ENCODE peak calls at places on chromosomes 3 and 15, in eight cellular contexts. J is esophagus muscularis mucosa; B is naive thymus-derived CD4-positive, alpha-beta T cell; D is NAMALWA; T is LoVo; P is EH; Q is BE2C; S is GOT3. I is an unnamed sample.

GRCh38 chr15:70741107-70741511 is 22.2 kb downstream of the UACA start:
- DNase-seq in B (no peak), T (no peak), S (no peak), P (peak), J (no peak), Q (no peak), D (no peak), I (peak)

GRCh38 chr3:77825045-77825827 is 785.3 kb downstream of the ROBO2 start:
- DNase-seq in J (no peak), D (no peak), S (no peak), Q (peak), B (no peak), T (peak), P (peak), I (no peak)

GRCh38 chr15:61401903-61402698 is 173.0 kb upstream of the RORA start:
- DNase-seq in B (no peak), D (no peak), J (no peak), Q (no peak), T (no peak), P (no peak), S (no peak), I (no peak)

GRCh38 chr3:105719791-105720190 is 149.0 kb downstream of the CBLB start:
- DNase-seq in P (no peak), T (no peak), D (no peak), B (no peak), Q (no peak), J (no peak), S (no peak), I (no peak)

GRCh38 chr3:12142476-12142875 is 16.2 kb downstream of the TIMP4 start:
- DNase-seq in T (no peak), S (no peak), Q (no peak), D (no peak), P (no peak), J (peak), B (no peak), I (no peak)

GRCh38 chr15:83112233-83112958 is 5.0 kb downstream of the TM6SF1 start:
- DNase-seq in P (peak), B (no peak), S (no peak), T (no peak), Q (no peak), D (no peak), J (no peak), I (no peak)

GRCh38 chr15:84099181-84099580 is 136.4 kb upstream of the GOLGA6L4 start:
- DNase-seq in D (peak), T (no peak), S (no peak), P (peak), Q (no peak), B (no peak), J (no peak), I (peak)

GRCh38 chr3:71117572-71118247 is 465.8 kb downstream of the FOXP1 start:
- DNase-seq in T (no peak), D (peak), J (no peak), P (peak), Q (no peak), B (no peak), S (no peak), I (no peak)

GRCh38 chr3:15215996-15216395 is 9.9 kb downstream of the CAPN7 start:
- DNase-seq in Q (no peak), J (no peak), P (peak), D (peak), B (no peak), S (no peak), T (no peak), I (no peak)

GRCh38 chr3:126663750-126664149 is 8.8 kb upstream of the TXNRD3 start:
- DNase-seq in P (no peak), B (no peak), J (peak), Q (no peak), D (no peak), S (no peak), T (no peak), I (no peak)

GRCh38 chr15:68636256-68636655 is 57.5 kb downstream of the CORO2B start:
- DNase-seq in P (no peak), B (no peak), Q (no peak), D (no peak), T (no peak), S (no peak), J (no peak), I (no peak)

GRCh38 chr15:57205999-57206398 is 170.3 kb upstream of the CGNL1 start:
- DNase-seq in D (no peak), B (no peak), S (no peak), J (no peak), Q (no peak), T (no peak), P (no peak), I (no peak)

GRCh38 chr3:3665546-3665945 is 133.7 kb upstream of the LRRN1 start:
- DNase-seq in J (no peak), D (no peak), S (no peak), Q (no peak), T (no peak), P (no peak), B (no peak), I (no peak)

GRCh38 chr3:147130461-147130860 is 275.9 kb downstream of the ZIC4 start:
- DNase-seq in Q (no peak), J (no peak), D (no peak), T (no peak), B (no peak), S (no peak), P (peak), I (no peak)

GRCh38 chr3:186105543-186105942 is 3.3 kb downstream of the ETV5 start:
- DNase-seq in J (no peak), D (peak), T (no peak), B (no peak), Q (no peak), P (no peak), S (no peak), I (no peak)

GRCh38 chr3:60746690-60747416 is 504.4 kb downstream of the FHIT start:
- DNase-seq in Q (no peak), D (no peak), P (peak), B (no peak), J (no peak), T (no peak), S (no peak), I (peak)

GRCh38 chr15:75729304-75730069 is 16.8 kb upstream of the CSPG4 start:
- DNase-seq in S (no peak), T (no peak), P (no peak), J (no peak), D (no peak), B (no peak), Q (peak), I (no peak)

GRCh38 chr15:78561490-78561889 is 3.8 kb upstream of the CHRNA5 start:
- DNase-seq in P (no peak), B (no peak), J (no peak), Q (no peak), D (no peak), T (no peak), S (no peak), I (no peak)

GRCh38 chr15:67835349-67836133 is 4.3 kb downstream of the RNU6-1 start:
- DNase-seq in Q (no peak), J (no peak), D (no peak), T (no peak), S (no peak), B (no peak), P (no peak), I (no peak)